ENCODE peak calls at places on chromosome 6, in seven cellular contexts. W is activated naive CD4-positive, alpha-beta T cell; M is T-helper 1 cell; S is activated T-cell treated with anti-CD3 and anti-CD28 coated beads, Interleukin-2, amount 50 U/mL, for 48 hours; X is epithelial cell of prostate; U is nucleus accumbens; D is neural crest cell. C is an unnamed sample.

GRCh38 chr6:124961468-124961783 is 811 bp upstream of the RNF217 start:
- DNase-seq in U (no peak), S (no peak), W (no peak), M (no peak), D (no peak), X (no peak), C (no peak)

GRCh38 chr6:118305081-118305480 is 243.0 kb upstream of the PLN start:
- DNase-seq in D (no peak), X (no peak), M (no peak), U (no peak), S (no peak), W (no peak), C (no peak)

GRCh38 chr6:43743682-43744381 is 26.2 kb upstream of the VEGFA start:
- DNase-seq in S (no peak), X (no peak), M (no peak), W (no peak), D (no peak), U (no peak), C (no peak)

GRCh38 chr6:166988674-166989201 is 10.5 kb upstream of the CEP43 start:
- DNase-seq in X (no peak), S (no peak), W (no peak), D (no peak), M (no peak), U (no peak), C (peak)

GRCh38 chr6:105087571-105088211 is 92.1 kb downstream of the POPDC3 start:
- DNase-seq in M (peak), S (no peak), W (no peak), X (no peak), U (no peak), D (no peak), C (no peak)

GRCh38 chr6:147099974-147100373 is 104.2 kb upstream of the STXBP5 start:
- DNase-seq in W (no peak), U (no peak), D (no peak), X (no peak), S (no peak), M (no peak), C (no peak)

GRCh38 chr6:129748212-129748900 is 38.4 kb upstream of the ARHGAP18 start:
- DNase-seq in S (peak), W (no peak), D (no peak), M (peak), X (peak), U (no peak), C (no peak)

GRCh38 chr6:42751055-42751454 is 5.2 kb upstream of the TBCC start:
- DNase-seq in S (no peak), D (no peak), M (no peak), W (no peak), U (no peak), X (no peak), C (no peak)

GRCh38 chr6:18990313-18990978 is 603.3 kb downstream of the RNF144B start:
- DNase-seq in S (peak), M (peak), X (no peak), W (no peak), D (peak), U (peak), C (peak)

GRCh38 chr6:139881728-139882211 is 507.3 kb upstream of the CITED2 start:
- DNase-seq in U (no peak), S (peak), D (peak), M (peak), W (no peak), X (no peak), C (no peak)

GRCh38 chr6:81766482-81767069 is 14.1 kb upstream of the TENT5A start:
- DNase-seq in S (no peak), M (no peak), U (no peak), X (no peak), D (no peak), W (no peak), C (no peak)

GRCh38 chr6:20455175-20456075 is 53.7 kb downstream of the E2F3 start:
- DNase-seq in X (no peak), U (no peak), S (no peak), W (no peak), D (no peak), M (no peak), C (no peak)

GRCh38 chr6:138296786-138297185 is 78.5 kb upstream of the PBOV1 start:
- DNase-seq in D (no peak), M (no peak), W (no peak), U (no peak), X (no peak), S (no peak), C (no peak)

GRCh38 chr6:108492131-108492766 is 68.5 kb upstream of the FOXO3 start:
- DNase-seq in U (no peak), S (no peak), D (no peak), W (no peak), X (no peak), M (peak), C (no peak)

GRCh38 chr6:160391419-160392116 is 43.4 kb downstream of the SLC22A3 start:
- DNase-seq in D (no peak), W (no peak), X (peak), M (no peak), U (no peak), S (no peak), C (no peak)

GRCh38 chr6:26339612-26340011 is 25.4 kb upstream of the BTN3A2 start:
- DNase-seq in D (no peak), U (no peak), S (no peak), M (no peak), W (no peak), X (no peak), C (no peak)

GRCh38 chr6:656460-657252 is at the start of gene HUS1B:
- DNase-seq in S (no peak), M (no peak), U (no peak), D (no peak), X (no peak), W (no peak), C (no peak)

GRCh38 chr6:168525114-168525513 is 84.1 kb downstream of the SMOC2 start:
- DNase-seq in X (no peak), S (no peak), M (no peak), U (no peak), D (no peak), W (no peak), C (no peak)

GRCh38 chr6:56399672-56400263 is 152.4 kb upstream of the COL21A1 start:
- DNase-seq in S (no peak), W (no peak), X (no peak), M (no peak), U (no peak), D (no peak), C (no peak)

GRCh38 chr6:15755555-15755954 is 92.7 kb upstream of the DTNBP1 start:
- DNase-seq in U (no peak), X (no peak), W (no peak), S (no peak), D (no peak), M (no peak), C (no peak)

GRCh38 chr6:145080651-145081050 is 654.7 kb downstream of the EPM2A start:
- DNase-seq in U (no peak), W (no peak), X (no peak), D (no peak), M (no peak), S (no peak), C (no peak)

GRCh38 chr6:32116674-32117073 is 7.5 kb upstream of the TNXB start:
- DNase-seq in M (no peak), X (no peak), D (peak), S (no peak), W (no peak), U (no peak), C (no peak)

GRCh38 chr6:150881911-150882481 is 16.5 kb downstream of the MTHFD1L start:
- DNase-seq in X (peak), U (no peak), W (no peak), S (no peak), D (peak), M (no peak), C (no peak)

GRCh38 chr6:31727717-31728671 is 1.1 kb downstream of the DDAH2 start:
- DNase-seq in D (no peak), S (no peak), X (no peak), W (no peak), U (no peak), M (no peak), C (no peak)

GRCh38 chr6:41132254-41132653 is 21.9 kb downstream of the TREML1 start:
- DNase-seq in D (no peak), W (no peak), X (no peak), S (no peak), M (no peak), U (no peak), C (no peak)

GRCh38 chr6:27296106-27296783 is 15.8 kb downstream of the POM121L2 start:
- DNase-seq in M (no peak), D (no peak), X (no peak), W (no peak), U (no peak), S (no peak), C (no peak)

C was measured in iPS DF 19.7.